ENCODE peak calls at places on chromosomes 3 and 15, in ten cellular contexts. G is endodermal cell; E is cardiac muscle cell; M is breast epithelium; H is CD8-positive, alpha-beta T cell; Y is K562; J is A549; A is ovary; N is IMR-90; P is aorta. L is an unnamed sample.

GRCh38 chr15:71141572-71141971 is 26.3 kb downstream of the THSD4 start:
- DNase-seq in M (no peak), Y (no peak), H (no peak), A (no peak), E (no peak), P (no peak), N (no peak), G (no peak), J (no peak), L (no peak)

GRCh38 chr3:130395916-130396315 is 50.4 kb downstream of the COL6A5 start:
- DNase-seq in M (no peak), P (no peak), G (peak), Y (no peak), H (no peak), E (peak), A (no peak), J (peak), N (peak), L (no peak)

GRCh38 chr15:78977591-78978347 is 32.9 kb upstream of the CTSH start:
- DNase-seq in M (no peak), G (no peak), N (no peak), P (peak), Y (no peak), H (no peak), A (no peak), J (no peak), E (no peak), L (no peak)

GRCh38 chr3:106578911-106579310 is 710.1 kb upstream of the CBLB start:
- DNase-seq in N (peak), M (no peak), G (no peak), Y (no peak), E (no peak), A (no peak), H (no peak), P (no peak), J (no peak), L (no peak)

GRCh38 chr15:71532994-71533393 is 277.4 kb upstream of the NR2E3 start:
- DNase-seq in Y (peak), A (no peak), P (no peak), J (peak), N (no peak), G (peak), M (no peak), E (peak), H (no peak), L (no peak)

GRCh38 chr3:128784228-128784627 is 58.2 kb downstream of the RAB7A start:
- DNase-seq in J (peak), N (no peak), P (no peak), Y (peak), M (no peak), G (peak), H (peak), E (peak), A (no peak), L (no peak)

GRCh38 chr3:39378957-39379777 is 4.0 kb upstream of the SLC25A38 start:
- DNase-seq in G (no peak), N (no peak), P (no peak), J (no peak), E (no peak), A (no peak), M (no peak), H (no peak), Y (no peak), L (no peak)

GRCh38 chr3:188031106-188031505 is 122.9 kb upstream of the LPP start:
- DNase-seq in Y (no peak), M (no peak), A (no peak), H (no peak), P (no peak), J (no peak), E (no peak), N (no peak), G (no peak), L (no peak)

GRCh38 chr3:127668906-127669305 is 3.8 kb upstream of the ABTB1 start:
- DNase-seq in A (no peak), H (no peak), P (peak), M (no peak), G (no peak), E (no peak), N (no peak), J (no peak), Y (no peak), L (no peak)

GRCh38 chr3:173913985-173914421 is 516.5 kb downstream of the NLGN1 start:
- DNase-seq in E (no peak), A (no peak), G (no peak), M (no peak), Y (no peak), N (no peak), P (no peak), H (no peak), J (no peak), L (no peak)

GRCh38 chr15:30984118-30984517 is 7.3 kb downstream of the MTMR10 start:
- DNase-seq in Y (no peak), J (no peak), M (no peak), E (no peak), A (no peak), P (no peak), N (no peak), G (no peak), H (no peak), L (no peak)

GRCh38 chr3:119579366-119580147 is at the start of gene ADPRH:
- DNase-seq in M (peak), H (peak), J (peak), A (peak), P (peak), E (peak), N (peak), Y (peak), G (peak), L (no peak)

GRCh38 chr3:187713504-187713903 is 11.1 kb upstream of the RTP2 start:
- DNase-seq in G (no peak), A (no peak), H (no peak), P (no peak), M (no peak), Y (peak), J (no peak), N (peak), E (peak), L (no peak)

GRCh38 chr3:177525987-177526712 is 328.9 kb upstream of the TBL1XR1 start:
- DNase-seq in M (no peak), E (peak), N (no peak), J (no peak), A (no peak), P (no peak), Y (no peak), G (no peak), H (no peak), L (no peak)

GRCh38 chr15:25169318-25169717 is 214.5 kb downstream of the SNRPN start:
- DNase-seq in E (no peak), H (no peak), A (no peak), J (no peak), N (no peak), P (peak), G (peak), M (peak), Y (no peak), L (no peak)

GRCh38 chr15:48510976-48511375 is 134.5 kb downstream of the FBN1 start:
- DNase-seq in G (no peak), A (no peak), J (no peak), M (no peak), Y (no peak), N (no peak), P (no peak), H (no peak), E (peak), L (no peak)

GRCh38 chr15:25784876-25785642 is 78.1 kb downstream of the ATP10A start:
- DNase-seq in M (no peak), J (no peak), A (no peak), N (peak), G (no peak), P (peak), H (no peak), E (peak), Y (no peak), L (no peak)

GRCh38 chr3:25820816-25821486 is 31.1 kb downstream of the OXSM start:
- DNase-seq in Y (no peak), E (no peak), A (no peak), M (no peak), N (no peak), J (no peak), H (no peak), G (no peak), P (no peak), L (no peak)

DNA sequence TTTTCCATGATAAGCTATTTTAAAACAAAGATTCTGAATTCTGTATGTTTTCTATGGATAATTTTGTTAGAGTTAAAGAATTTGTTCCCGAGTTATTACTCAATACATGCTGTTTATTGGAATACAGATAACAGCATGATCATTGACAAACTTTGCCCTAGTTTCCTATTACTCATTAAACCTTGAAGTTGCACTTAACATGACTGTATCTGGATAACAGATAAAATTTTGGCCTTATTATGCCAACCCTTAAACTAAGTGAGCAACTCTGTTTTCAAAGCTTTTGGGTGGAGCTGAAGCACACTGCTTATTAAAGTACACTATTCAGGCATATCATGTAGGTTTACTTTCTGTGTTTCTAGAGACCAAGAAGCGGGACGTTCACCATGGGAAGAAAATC is at the start of gene AADAC:
- DNase-seq in M (no peak), J (no peak), H (no peak), A (no peak), N (peak), Y (no peak), E (peak), P (no peak), G (no peak), L (no peak)
- H3K27ac ChIP-seq in M (no peak), J (peak), H (no peak), A (no peak), N (no peak), Y (no peak), E (no peak), P (no peak), G (no peak), L (no peak)

GRCh38 chr3:45109736-45110135 is 36.4 kb downstream of the CDCP1 start:
- DNase-seq in Y (no peak), M (no peak), H (no peak), J (no peak), A (no peak), G (no peak), P (no peak), N (no peak), E (no peak), L (no peak)
- H3K27ac ChIP-seq in Y (no peak), M (no peak), H (no peak), J (no peak), A (no peak), G (no peak), P (no peak), N (no peak), E (no peak), L (no peak)

DNA sequence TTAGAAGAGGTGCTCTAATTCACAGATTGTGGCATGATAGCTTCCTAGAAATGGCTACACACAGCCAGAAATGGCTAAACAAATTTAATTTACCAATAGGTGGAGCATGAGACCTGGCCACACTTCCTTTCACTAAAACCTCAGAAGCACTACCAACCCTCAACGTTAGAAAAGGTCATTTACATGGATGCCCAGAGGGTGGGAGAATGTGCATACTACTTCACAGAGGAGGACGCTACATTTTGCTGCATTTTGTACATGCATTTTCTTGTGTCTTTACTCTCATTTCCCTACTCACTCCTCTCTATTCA is 40.2 kb downstream of the C2CD4B start:
- DNase-seq in J (no peak), A (no peak), Y (no peak), N (no peak), E (no peak), H (no peak), P (no peak), M (no peak), G (no peak), L (no peak)
- H3K27ac ChIP-seq in J (peak), A (no peak), Y (no peak), N (no peak), E (no peak), H (no peak), P (no peak), M (no peak), G (no peak), L (no peak)

GRCh38 chr3:143443851-143444331 is 324.3 kb downstream of the CHST2 start:
- DNase-seq in P (no peak), G (no peak), N (peak), J (peak), A (no peak), Y (peak), E (peak), M (no peak), H (no peak), L (no peak)
- H3K27ac ChIP-seq in P (no peak), G (no peak), N (no peak), J (peak), A (no peak), Y (peak), E (no peak), M (peak), H (no peak), L (peak)

GRCh38 chr15:34754171-34754580 is 622 bp downstream of the GJD2 start:
- DNase-seq in M (no peak), G (peak), E (no peak), H (no peak), Y (no peak), P (no peak), A (no peak), J (no peak), N (no peak), L (no peak)

GRCh38 chr15:34755419-34755773 is 598 bp upstream of the GJD2 start:
- DNase-seq in J (no peak), Y (no peak), P (no peak), E (no peak), A (no peak), H (no peak), M (no peak), N (no peak), G (no peak), L (no peak)

GRCh38 chr15:34754674-34755418 is at the start of gene GJD2:
- DNase-seq in M (no peak), A (no peak), G (peak), Y (no peak), E (no peak), P (peak), N (no peak), J (no peak), H (no peak), L (no peak)

GRCh38 chr15:34757262-34757661 is 2.5 kb upstream of the GJD2 start:
- DNase-seq in M (no peak), G (no peak), P (no peak), A (no peak), Y (no peak), E (no peak), N (no peak), J (no peak), H (no peak), L (no peak)

DNA sequence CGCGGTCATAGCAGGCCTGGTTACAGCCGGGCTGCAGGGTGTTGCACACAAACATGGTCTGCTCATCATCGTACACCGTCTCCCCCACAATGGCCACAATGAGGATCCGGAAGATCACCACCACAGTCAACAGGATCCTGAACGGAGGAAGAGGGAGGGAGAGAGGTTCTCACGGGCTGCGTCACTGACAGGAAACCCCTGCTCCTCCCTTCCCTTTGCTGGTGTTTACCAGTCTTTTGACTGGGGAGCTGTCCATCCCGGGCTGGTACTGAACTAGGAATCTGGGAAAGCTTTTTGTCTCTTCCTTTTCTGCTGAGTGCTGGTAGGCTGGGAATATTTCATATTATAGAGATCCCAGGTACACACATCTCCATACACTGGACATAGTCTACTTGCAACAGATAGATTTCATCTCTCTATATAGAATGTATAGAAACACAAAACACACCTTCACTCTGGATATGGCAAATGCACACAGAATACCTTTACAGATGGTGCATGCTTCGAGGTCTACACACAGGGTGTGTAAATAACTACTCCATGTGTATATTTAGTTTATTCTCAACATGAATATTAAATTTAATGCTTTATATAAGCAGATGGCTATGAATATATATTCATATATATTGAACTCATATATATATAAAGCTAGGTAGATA is 1.4 kb downstream of the GJD2 start:
- DNase-seq in J (no peak), Y (peak), A (no peak), G (peak), E (peak), N (peak), M (no peak), H (no peak), P (peak), L (no peak)
- H3K27ac ChIP-seq in J (no peak), Y (no peak), A (no peak), G (no peak), E (no peak), N (no peak), M (no peak), H (no peak), P (no peak), L (no peak)

DNA sequence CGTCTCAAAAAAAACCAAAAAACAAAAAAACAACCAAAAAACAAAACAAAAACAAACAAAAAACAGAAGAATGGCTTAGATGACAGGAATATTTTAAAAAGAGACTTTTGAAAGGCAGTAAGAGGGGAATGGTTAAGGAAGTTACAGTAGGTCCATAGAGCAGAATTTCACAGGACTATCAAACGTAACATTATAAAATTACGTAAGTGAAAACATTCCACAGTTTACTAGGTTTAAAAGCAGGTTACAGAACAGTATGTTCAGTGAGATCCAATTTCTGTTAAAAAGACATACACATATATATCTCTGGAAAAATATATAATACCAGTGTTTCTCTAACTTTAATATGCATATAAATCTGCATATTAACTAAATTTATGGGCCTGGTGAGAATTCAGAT is 50.2 kb upstream of the MUC13 start:
- DNase-seq in G (no peak), N (no peak), Y (no peak), E (no peak), P (no peak), J (no peak), H (no peak), M (no peak), A (no peak), L (no peak)
- H3K27ac ChIP-seq in G (no peak), N (peak), Y (no peak), E (no peak), P (no peak), J (peak), H (no peak), M (no peak), A (no peak), L (peak)

GRCh38 chr15:77543159-77543882 is 89.4 kb downstream of the LINGO1 start:
- DNase-seq in M (peak), P (peak), A (peak), Y (peak), H (peak), E (peak), J (peak), N (peak), G (peak), L (peak)
- H3K27ac ChIP-seq in M (peak), P (no peak), A (peak), Y (no peak), H (peak), E (no peak), J (peak), N (peak), G (no peak), L (peak)

GRCh38 chr15:74598126-74598842 is 17.4 kb upstream of the CLK3 start:
- DNase-seq in G (peak), A (peak), H (peak), N (peak), Y (peak), E (peak), M (peak), P (peak), J (peak), L (peak)
- H3K27ac ChIP-seq in G (peak), A (peak), H (peak), N (peak), Y (peak), E (peak), M (peak), P (no peak), J (peak), L (peak)

GRCh38 chr3:48693826-48694225 is 8.1 kb upstream of the NCKIPSD start:
- DNase-seq in E (no peak), J (no peak), H (no peak), A (no peak), Y (no peak), M (no peak), G (no peak), N (no peak), P (no peak), L (no peak)
- H3K27ac ChIP-seq in E (peak), J (no peak), H (no peak), A (peak), Y (no peak), M (peak), G (no peak), N (peak), P (peak), L (peak)

DNA sequence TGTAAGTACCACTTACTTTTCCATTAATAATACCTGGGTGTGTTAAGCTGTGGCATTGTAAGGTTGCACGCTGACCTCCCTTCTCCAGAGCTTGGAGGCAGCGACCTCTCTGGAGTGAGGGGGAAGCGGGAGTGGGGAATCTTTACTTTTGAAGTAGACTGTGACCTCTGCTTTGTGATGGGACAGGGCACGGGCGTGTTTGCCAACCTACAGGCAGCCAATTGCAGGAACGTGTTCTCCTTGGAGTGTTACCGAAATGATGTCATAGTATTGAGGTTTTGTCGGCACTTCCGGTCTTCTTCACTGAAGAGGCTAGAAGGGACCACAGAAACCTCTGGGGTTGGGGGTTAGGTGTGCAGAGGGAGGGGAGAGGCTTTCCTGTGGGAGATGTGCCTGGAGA is 227.3 kb upstream of the C2CD4B start:
- DNase-seq in J (no peak), A (peak), Y (no peak), N (peak), H (no peak), E (peak), P (no peak), M (no peak), G (peak), L (no peak)
- H3K27ac ChIP-seq in J (peak), A (no peak), Y (no peak), N (no peak), H (no peak), E (no peak), P (no peak), M (peak), G (no peak), L (peak)